ENCODE peak calls at places on chromosome 3, in nine cellular contexts. O, D, N, S, K, V, G, R and T are unnamed samples.

GRCh38 chr3:49553320-49553689 is 972 bp upstream of the BSN start:
- DNase-seq in O (no peak), D (no peak), N (no peak), S (peak), K (no peak), V (no peak), G (no peak), R (no peak), T (no peak)

GRCh38 chr3:79516795-79517194 is 251.0 kb downstream of the ROBO1 start:
- DNase-seq in O (no peak), D (no peak), N (no peak), S (no peak), K (no peak), V (no peak), G (no peak), R (no peak), T (no peak)

GRCh38 chr3:188469228-188469885 is 315.4 kb downstream of the LPP start:
- DNase-seq in O (no peak), D (no peak), N (no peak), S (no peak), K (no peak), V (no peak), G (no peak), R (no peak), T (no peak)

GRCh38 chr3:187063286-187064081 is 75.8 kb downstream of the RPL39L start:
- DNase-seq in O (no peak), D (no peak), N (no peak), S (peak), K (no peak), V (peak), G (no peak), R (peak), T (no peak)

GRCh38 chr3:72352176-72352575 is 496.1 kb downstream of the SHQ1 start:
- DNase-seq in O (no peak), D (no peak), N (no peak), S (no peak), K (no peak), V (no peak), G (no peak), R (no peak), T (no peak)

GRCh38 chr3:37856381-37856780 is 5.3 kb upstream of the CTDSPL start:
- DNase-seq in O (no peak), D (no peak), N (no peak), S (no peak), K (no peak), V (no peak), G (no peak), R (no peak), T (no peak)

GRCh38 chr3:66115858-66116654 is 77.3 kb upstream of the MAGI1 start:
- DNase-seq in O (no peak), D (peak), N (no peak), S (no peak), K (no peak), V (no peak), G (peak), R (peak), T (no peak)

GRCh38 chr3:17505856-17506255 is 236.6 kb downstream of the TBC1D5 start:
- DNase-seq in O (no peak), D (peak), N (no peak), S (no peak), K (no peak), V (no peak), G (no peak), R (no peak), T (no peak)

GRCh38 chr3:42036483-42036823 is 54.7 kb upstream of the TRAK1 start:
- DNase-seq in O (no peak), D (peak), N (no peak), S (peak), K (peak), V (no peak), G (no peak), R (no peak), T (no peak)

GRCh38 chr3:32292085-32292796 is 53.8 kb downstream of the CMTM8 start:
- DNase-seq in O (no peak), D (no peak), N (no peak), S (no peak), K (no peak), V (no peak), G (no peak), R (no peak), T (no peak)

GRCh38 chr3:196778755-196779154 is 39.1 kb downstream of the PAK2 start:
- DNase-seq in O (no peak), D (peak), N (no peak), S (no peak), K (no peak), V (no peak), G (no peak), R (no peak), T (no peak)

GRCh38 chr3:41117398-41117870 is 81.9 kb upstream of the CTNNB1 start:
- DNase-seq in O (peak), D (peak), N (peak), S (peak), K (peak), V (peak), G (peak), R (peak), T (peak)

GRCh38 chr3:151087648-151088047 is 2.2 kb downstream of the MED12L start:
- DNase-seq in O (no peak), D (no peak), N (no peak), S (no peak), K (no peak), V (no peak), G (no peak), R (no peak), T (no peak)

GRCh38 chr3:139520028-139520737 is 19.4 kb downstream of the RBP1 start:
- DNase-seq in O (no peak), D (no peak), N (no peak), S (no peak), K (peak), V (no peak), G (no peak), R (peak), T (peak)

GRCh38 chr3:170815340-170815739 is 54.7 kb downstream of the RPL22L1 start:
- DNase-seq in O (no peak), D (no peak), N (no peak), S (peak), K (peak), V (no peak), G (no peak), R (peak), T (no peak)

GRCh38 chr3:195147649-195148121 is 123.3 kb downstream of the XXYLT1 start:
- DNase-seq in O (no peak), D (peak), N (no peak), S (no peak), K (no peak), V (peak), G (no peak), R (no peak), T (peak)

GRCh38 chr3:131072099-131072559 is 45.5 kb downstream of the NEK11 start:
- DNase-seq in O (no peak), D (peak), N (no peak), S (no peak), K (peak), V (no peak), G (no peak), R (no peak), T (no peak)

GRCh38 chr3:74501001-74501400 is 113.5 kb downstream of the CNTN3 start:
- DNase-seq in O (no peak), D (no peak), N (no peak), S (no peak), K (no peak), V (no peak), G (no peak), R (no peak), T (no peak)

GRCh38 chr3:44899683-44900367 is 25.4 kb downstream of the TGM4 start:
- DNase-seq in O (no peak), D (no peak), N (no peak), S (no peak), K (no peak), V (no peak), G (peak), R (no peak), T (no peak)

GRCh38 chr3:169510378-169510777 is 153.1 kb downstream of the MECOM start:
- DNase-seq in O (no peak), D (no peak), N (no peak), S (no peak), K (peak), V (no peak), G (peak), R (no peak), T (no peak)

GRCh38 chr3:10550705-10551104 is 45.3 kb upstream of the ATP2B2 start:
- DNase-seq in O (no peak), D (no peak), N (no peak), S (no peak), K (no peak), V (no peak), G (no peak), R (no peak), T (no peak)

GRCh38 chr3:121658716-121659435 is 1.8 kb downstream of the HCLS1 start:
- DNase-seq in O (no peak), D (no peak), N (no peak), S (no peak), K (no peak), V (no peak), G (no peak), R (no peak), T (no peak)

GRCh38 chr3:56012732-56013131 is 455.5 kb downstream of the ERC2 start:
- DNase-seq in O (no peak), D (no peak), N (no peak), S (no peak), K (no peak), V (no peak), G (no peak), R (no peak), T (no peak)